ENCODE peak calls at places on chromosomes 2 and 18, in nine cellular contexts. One of them, this sample, is unnamed.

GRCh38 chr2:33529771-33530481 is 53.5 kb downstream of the RASGRP3 start:
- DNase-seq in activated naive CD8-positive, alpha-beta T cell treated with anti-CD3 and anti-CD28 coated beads, Interleukin-2, amount 50 U/mL, for 24 hours: no peak
- DNase-seq in putamen: no peak
- DNase-seq in foreskin fibroblast: peak; percentile 97
- DNase-seq in SK-N-DZ: no peak
- DNase-seq in T-helper 2 cell: no peak
- DNase-seq in left colon: no peak
- DNase-seq in GM23338: peak; percentile 9
- DNase-seq in chondrocyte: no peak
- DNase-seq in this sample: no peak

GRCh38 chr2:20052229-20052871 is 922 bp upstream of the LAPTM4A start:
- DNase-seq in activated naive CD8-positive, alpha-beta T cell treated with anti-CD3 and anti-CD28 coated beads, Interleukin-2, amount 50 U/mL, for 24 hours: no peak
- DNase-seq in putamen: no peak
- DNase-seq in foreskin fibroblast: peak; percentile 42
- DNase-seq in GM23338: peak; percentile 15
- DNase-seq in chondrocyte: no peak
- DNase-seq in T-helper 2 cell: no peak
- DNase-seq in SK-N-DZ: no peak
- DNase-seq in left colon: no peak
- DNase-seq in this sample: no peak

GRCh38 chr2:226796840-226797288 is 2.8 kb downstream of the IRS1 start:
- DNase-seq in activated naive CD8-positive, alpha-beta T cell treated with anti-CD3 and anti-CD28 coated beads, Interleukin-2, amount 50 U/mL, for 24 hours: peak; percentile 14
- DNase-seq in foreskin fibroblast: peak; percentile 86
- DNase-seq in left colon: peak; percentile 53
- DNase-seq in SK-N-DZ: no peak
- DNase-seq in chondrocyte: peak; percentile 92
- DNase-seq in putamen: no peak
- DNase-seq in GM23338: no peak
- DNase-seq in T-helper 2 cell: no peak
- DNase-seq in this sample: no peak

GRCh38 chr2:102226612-102227351 is 40.0 kb downstream of the IL1RL2 start:
- DNase-seq in activated naive CD8-positive, alpha-beta T cell treated with anti-CD3 and anti-CD28 coated beads, Interleukin-2, amount 50 U/mL, for 24 hours: no peak
- DNase-seq in T-helper 2 cell: no peak
- DNase-seq in putamen: peak; percentile 70
- DNase-seq in chondrocyte: no peak
- DNase-seq in GM23338: no peak
- DNase-seq in SK-N-DZ: peak; percentile 27
- DNase-seq in left colon: no peak
- DNase-seq in foreskin fibroblast: peak; percentile 27
- DNase-seq in this sample: no peak

GRCh38 chr18:44819944-44820510 is 139.3 kb downstream of the SETBP1 start:
- DNase-seq in SK-N-DZ: no peak
- DNase-seq in T-helper 2 cell: no peak
- DNase-seq in foreskin fibroblast: no peak
- DNase-seq in activated naive CD8-positive, alpha-beta T cell treated with anti-CD3 and anti-CD28 coated beads, Interleukin-2, amount 50 U/mL, for 24 hours: no peak
- DNase-seq in GM23338: no peak
- DNase-seq in putamen: no peak
- DNase-seq in chondrocyte: no peak
- DNase-seq in left colon: no peak
- DNase-seq in this sample: no peak

GRCh38 chr2:141381946-141382345 is 748.9 kb downstream of the LRP1B start:
- DNase-seq in foreskin fibroblast: no peak
- DNase-seq in GM23338: no peak
- DNase-seq in left colon: no peak
- DNase-seq in SK-N-DZ: no peak
- DNase-seq in chondrocyte: no peak
- DNase-seq in T-helper 2 cell: no peak
- DNase-seq in activated naive CD8-positive, alpha-beta T cell treated with anti-CD3 and anti-CD28 coated beads, Interleukin-2, amount 50 U/mL, for 24 hours: no peak
- DNase-seq in putamen: no peak
- DNase-seq in this sample: no peak

GRCh38 chr2:197209274-197209673 is 101.3 kb downstream of the ANKRD44 start:
- DNase-seq in foreskin fibroblast: no peak
- DNase-seq in putamen: no peak
- DNase-seq in SK-N-DZ: no peak
- DNase-seq in left colon: no peak
- DNase-seq in GM23338: no peak
- DNase-seq in chondrocyte: no peak
- DNase-seq in T-helper 2 cell: no peak
- DNase-seq in activated naive CD8-positive, alpha-beta T cell treated with anti-CD3 and anti-CD28 coated beads, Interleukin-2, amount 50 U/mL, for 24 hours: no peak
- DNase-seq in this sample: no peak

GRCh38 chr2:1782514-1782913 is 38.2 kb upstream of the PXDN start:
- DNase-seq in SK-N-DZ: no peak
- DNase-seq in chondrocyte: peak; percentile 47
- DNase-seq in activated naive CD8-positive, alpha-beta T cell treated with anti-CD3 and anti-CD28 coated beads, Interleukin-2, amount 50 U/mL, for 24 hours: no peak
- DNase-seq in left colon: no peak
- DNase-seq in putamen: no peak
- DNase-seq in GM23338: no peak
- DNase-seq in T-helper 2 cell: no peak
- DNase-seq in foreskin fibroblast: no peak
- DNase-seq in this sample: peak; percentile 64

GRCh38 chr2:168454737-168455691 is 1.1 kb upstream of the CERS6 start:
- DNase-seq in SK-N-DZ: no peak
- DNase-seq in left colon: no peak
- DNase-seq in putamen: no peak
- DNase-seq in chondrocyte: no peak
- DNase-seq in foreskin fibroblast: no peak
- DNase-seq in GM23338: no peak
- DNase-seq in activated naive CD8-positive, alpha-beta T cell treated with anti-CD3 and anti-CD28 coated beads, Interleukin-2, amount 50 U/mL, for 24 hours: no peak
- DNase-seq in T-helper 2 cell: no peak
- DNase-seq in this sample: no peak